ENCODE peak calls at places on chromosomes 7 and 10, in eight cellular contexts. B is A172; U is LHCN-M2; Q is non-pigmented ciliary epithelial cell; T is activated naive CD8-positive, alpha-beta T cell treated with anti-CD3 and anti-CD28 coated beads for 36 hours; C is activated CD4-positive, alpha-beta T cell treated with anti-CD3 and anti-CD28 coated beads, Interleukin-2, amount 10 ng/mL, durations not matched to agents 7 days and 5 days; I is astrocyte of the spinal cord; H is activated T-cell treated with anti-CD3 and anti-CD28 coated beads for 1 hour. J is an unnamed sample.
A peak's percentile ranks its signal among the peaks of the same experiment; 100 is the strongest.

GRCh38 chr10:36681751-36682633 is 443.4 kb upstream of the ANKRD30A start:
- DNase-seq in B (peak; percentile 73), I (peak; percentile 7), H (no peak), U (no peak), C (no peak), Q (no peak), T (no peak), J (no peak)

GRCh38 chr7:112888781-112889180 is 98.6 kb upstream of the TMEM168 start:
- DNase-seq in C (no peak), I (no peak), U (no peak), T (no peak), B (no peak), H (no peak), Q (no peak), J (no peak)

GRCh38 chr10:23217471-23217870 is 25.4 kb downstream of the PTF1A start:
- DNase-seq in Q (no peak), I (no peak), T (no peak), H (no peak), B (no peak), U (no peak), C (no peak), J (no peak)

GRCh38 chr10:78515873-78516153 is 482.1 kb downstream of the RPS24 start:
- DNase-seq in I (no peak), T (no peak), C (no peak), Q (no peak), B (no peak), H (no peak), U (no peak), J (no peak)

GRCh38 chr10:100969175-100970075 is at the start of gene SEMA4G:
- DNase-seq in B (no peak), U (peak; percentile 35), H (peak; percentile 33), T (peak; percentile 50), Q (no peak), I (peak; percentile 6), C (peak; percentile 44), J (peak; percentile 80)

GRCh38 chr10:69953851-69954250 is 98.8 kb upstream of the MACROH2A2 start:
- DNase-seq in C (no peak), U (no peak), B (no peak), I (no peak), T (no peak), H (no peak), Q (no peak), J (no peak)

GRCh38 chr10:124636271-124636993 is 107.7 kb downstream of the FAM53B start:
- DNase-seq in T (no peak), I (no peak), U (no peak), Q (no peak), H (no peak), B (no peak), C (peak; percentile 38), J (no peak)

GRCh38 chr7:142120474-142121000 is 9.0 kb downstream of the MGAM2 start:
- DNase-seq in H (no peak), I (no peak), T (no peak), B (no peak), U (no peak), Q (no peak), C (no peak), J (no peak)